ENCODE peak calls at places on chromosomes 4 and X, in six cellular contexts. A is sigmoid colon, C is adrenal gland, P is tibial nerve, X is GM12878, E is thyroid gland. U is an unnamed sample.

GRCh38 chr4:59126159-59126558 is 2016.0 kb upstream of the IGFBP7 start:
- DNase-seq in A (no peak), C (no peak), P (no peak), X (no peak), E (no peak), U (no peak)

GRCh38 chrX:118497180-118497814 is 1.7 kb downstream of the DOCK11 start:
- DNase-seq in A (no peak), C (no peak), P (no peak), X (no peak), E (peak; percentile 40), U (no peak)

GRCh38 chr4:152458801-152459302 is 77.0 kb downstream of the FBXW7 start:
- DNase-seq in A (no peak), C (no peak), P (no peak), X (peak; percentile 31), E (no peak), U (no peak)

GRCh38 chr4:103375278-103375677 is 177.1 kb upstream of the CENPE start:
- DNase-seq in A (no peak), C (no peak), P (no peak), X (no peak), E (no peak), U (no peak)

GRCh38 chr4:23333946-23334878 is 555.6 kb downstream of the PPARGC1A start:
- DNase-seq in A (no peak), C (no peak), P (no peak), X (peak; percentile 39), E (no peak), U (peak; percentile 13)

GRCh38 chr4:653080-653821 is 20.8 kb downstream of the ATP5ME start:
- DNase-seq in A (no peak), C (no peak), P (no peak), X (no peak), E (no peak), U (no peak)

GRCh38 chr4:2924286-2924685 is 38.9 kb downstream of the NOP14 start:
- DNase-seq in A (no peak), C (peak; percentile 44), P (no peak), X (no peak), E (peak; percentile 32), U (no peak)

GRCh38 chr4:20265726-20266125 is 14.0 kb downstream of the SLIT2 start:
- DNase-seq in A (no peak), C (no peak), P (no peak), X (no peak), E (no peak), U (no peak)

GRCh38 chr4:120915311-120915710 is 7.2 kb downstream of the PRDM5 start:
- DNase-seq in A (no peak), C (no peak), P (no peak), X (no peak), E (no peak), U (no peak)

GRCh38 chrX:69120476-69120875 is 44.8 kb downstream of the PJA1 start:
- DNase-seq in A (no peak), C (no peak), P (no peak), X (no peak), E (peak; percentile 60), U (no peak)

GRCh38 chr4:73451404-73451803 is 15.4 kb downstream of the AFP start:
- DNase-seq in A (no peak), C (no peak), P (no peak), X (no peak), E (no peak), U (peak; percentile 29)

GRCh38 chrX:16202943-16203342 is 35.7 kb downstream of the MAGEB17 start:
- DNase-seq in A (no peak), C (no peak), P (no peak), X (no peak), E (no peak), U (peak; percentile 36)

GRCh38 chrX:115894087-115894486 is 276.5 kb upstream of the AGTR2 start:
- DNase-seq in A (no peak), C (no peak), P (no peak), X (peak; percentile 58), E (no peak), U (peak; percentile 32)

GRCh38 chrX:103488332-103488731 is 31.0 kb downstream of the RAB40A start:
- DNase-seq in A (no peak), C (no peak), P (no peak), X (no peak), E (no peak), U (no peak)

GRCh38 chrX:57918750-57919436 is 8.6 kb upstream of the ZXDA start:
- DNase-seq in A (no peak), C (no peak), P (no peak), X (no peak), E (no peak), U (peak; percentile 70)

GRCh38 chr4:125750827-125751466 is 436.2 kb downstream of the FAT4 start:
- DNase-seq in A (no peak), C (no peak), P (no peak), X (no peak), E (no peak), U (no peak)

GRCh38 chr4:53362093-53362492 is 3.8 kb downstream of the SCFD2 start:
- DNase-seq in A (no peak), C (no peak), P (no peak), X (no peak), E (no peak), U (no peak)

GRCh38 chr4:53366301-53366716 is 448 bp upstream of the SCFD2 start:
- DNase-seq in A (no peak), C (no peak), P (no peak), X (no peak), E (no peak), U (no peak)

GRCh38 chr4:53364624-53365023 is 1.2 kb downstream of the SCFD2 start:
- DNase-seq in A (no peak), C (no peak), P (no peak), X (no peak), E (no peak), U (no peak)

GRCh38 chr4:53365121-53365485 is 758 bp downstream of the SCFD2 start:
- DNase-seq in A (no peak), C (no peak), P (no peak), X (no peak), E (no peak), U (no peak)

DNA sequence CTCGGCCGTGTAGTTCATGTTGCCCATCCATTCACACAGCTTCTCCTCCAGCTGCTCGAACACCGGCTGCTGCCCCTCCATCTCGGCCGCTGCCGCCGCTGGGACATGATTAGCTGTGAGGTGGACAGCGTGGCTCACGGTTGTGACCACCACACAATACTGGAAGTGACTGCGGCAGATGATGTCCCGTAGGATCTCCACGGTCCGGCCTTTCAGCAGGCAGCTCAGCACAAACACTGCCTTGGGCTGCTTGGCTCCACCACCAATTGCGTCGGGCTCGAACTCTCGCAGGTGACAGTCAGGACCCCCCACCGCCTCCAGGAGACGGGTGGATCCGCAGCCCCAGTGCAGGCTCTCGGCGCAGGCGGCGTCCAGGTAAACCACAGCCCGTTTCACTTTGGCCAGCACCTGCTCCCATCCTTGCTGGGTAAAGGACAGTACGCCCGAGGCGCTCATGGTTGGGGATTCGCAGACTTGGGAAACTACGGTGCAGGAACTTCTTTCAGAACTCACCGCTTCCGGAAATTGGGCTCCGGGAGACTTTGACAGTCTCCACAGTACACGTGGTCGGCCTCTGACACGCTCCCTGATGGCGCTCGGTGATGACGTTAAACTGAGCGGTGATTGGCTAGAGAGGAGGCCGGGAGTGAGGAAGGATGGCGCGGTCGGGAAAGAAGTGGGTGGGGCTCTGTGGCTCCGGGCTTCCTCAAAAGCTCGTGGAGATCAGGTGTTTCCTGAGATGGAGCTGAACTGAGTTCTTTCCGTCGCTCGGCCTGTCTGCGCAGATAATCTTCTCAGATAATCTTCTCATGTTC is at the start of gene SCFD2:
- DNase-seq in A (peak; percentile 98), C (peak; percentile 100), P (peak; percentile 98), X (peak; percentile 91), E (peak; percentile 97), U (peak; percentile 99)
- TF ChIP-seq POLR2A in A (no peak), C (peak; percentile 23), P (peak; percentile 52), X (peak; percentile 80), E (no peak), U (no peak)

DNA sequence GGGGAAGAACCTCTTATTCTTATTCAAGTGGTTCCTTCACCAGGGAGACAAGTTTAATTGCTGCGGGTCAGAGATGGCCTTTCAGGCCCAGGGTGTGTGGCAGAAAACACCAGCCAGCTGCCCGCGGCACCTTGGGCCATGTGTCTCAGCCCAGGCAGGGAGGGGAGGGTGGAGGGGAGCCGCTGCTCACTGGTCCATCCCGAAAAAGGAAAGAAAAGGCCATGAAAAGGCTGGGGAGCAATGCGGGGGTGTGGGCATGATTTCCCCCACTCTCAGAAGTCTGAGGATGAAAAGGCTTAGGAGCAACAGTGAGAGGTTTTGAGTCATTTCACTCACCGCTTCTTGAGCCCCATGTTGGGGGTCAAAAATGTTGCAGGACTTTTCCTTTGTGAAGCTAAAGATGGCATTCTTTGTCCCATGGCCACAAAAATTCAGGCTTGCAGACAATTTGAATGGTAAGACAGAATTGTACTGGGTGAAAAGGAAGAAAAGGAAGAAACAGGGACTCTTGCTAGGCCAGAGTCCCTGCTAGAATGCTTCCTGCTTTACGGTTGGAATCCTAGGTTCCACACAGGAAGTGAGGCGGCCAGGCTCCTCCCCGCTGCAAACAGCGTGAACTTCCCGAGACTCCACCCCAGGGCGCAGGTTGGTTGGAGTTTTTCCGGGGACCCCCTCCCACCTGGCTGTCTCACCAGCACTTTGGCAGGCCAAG is 17.4 kb upstream of the FAM47E start:
- DNase-seq in A (no peak), C (no peak), P (no peak), X (no peak), E (peak; percentile 73), U (no peak)
- H3K4me3 ChIP-seq in A (no peak overlapping the region), C (no peak overlapping the region), P (no peak overlapping the region), X (no peak overlapping the region), E (no peak overlapping the region), U (no peak overlapping the region)

GRCh38 chr4:43238018-43238417 is 345.5 kb downstream of the GRXCR1 start:
- DNase-seq in A (no peak), C (no peak), P (no peak), X (no peak), E (no peak), U (no peak)
- H3K9me3 ChIP-seq in A (no peaks in the 10 kb centered on the region), C (no peaks in the 10 kb centered on the region), P (no peaks in the 10 kb centered on the region), X (no peaks in the 10 kb centered on the region), E (no peaks in the 10 kb centered on the region), U (no peaks in the 10 kb centered on the region)

DNA sequence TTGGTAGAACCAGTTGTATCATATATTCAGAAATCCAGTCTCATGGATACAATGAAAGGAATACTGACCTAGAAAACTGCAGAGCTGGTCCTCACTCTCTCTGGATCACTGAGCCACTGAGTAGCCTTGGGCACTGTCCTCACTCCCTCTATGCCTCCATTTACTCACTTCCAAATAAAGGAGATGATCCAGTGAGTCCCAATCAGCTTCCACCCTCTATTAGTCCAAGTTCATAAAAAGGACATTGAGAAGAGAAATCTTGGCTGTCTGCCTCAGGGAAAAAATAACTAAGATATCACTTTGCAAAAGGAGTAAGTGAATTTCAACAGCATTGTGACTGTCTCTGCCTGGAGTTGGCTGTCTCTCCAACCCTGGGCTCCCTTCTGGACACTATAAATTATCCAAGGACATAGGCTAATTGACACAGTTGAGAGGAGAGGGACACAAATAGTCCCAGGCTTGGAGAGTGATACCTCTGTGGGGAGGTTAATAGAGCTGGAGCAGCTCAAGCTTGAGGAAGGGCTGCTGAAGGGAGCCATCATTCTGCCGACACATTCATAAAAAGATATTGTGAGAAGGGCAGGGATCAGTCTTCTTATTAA is 572.3 kb downstream of the RAB28 start:
- DNase-seq in A (no peak), C (no peak), P (no peak), X (no peak), E (no peak), U (no peak)
- TF ChIP-seq POLR2A in A (no peak), C (no peak), P (no peak), X (no peak), E (no peak), U (no peak)

GRCh38 chr4:189828298-189828697 is 112.4 kb upstream of the FRG1 start:
- DNase-seq in A (no peak), C (no peak), P (no peak), X (no peak), E (no peak), U (no peak)
- H3K4me3 ChIP-seq in A (no peak overlapping the region), C (no peak overlapping the region), P (no peak overlapping the region), X (no peak overlapping the region), E (no peak overlapping the region), U (no peak overlapping the region)

GRCh38 chrX:111877681-111878080 is 1.7 kb downstream of the TRPC5OS start:
- DNase-seq in A (no peak), C (no peak), P (no peak), X (no peak), E (no peak), U (no peak)
- H3K9me3 ChIP-seq in A (no peaks in the 10 kb centered on the region), C (no peaks in the 10 kb centered on the region), P (no peaks in the 10 kb centered on the region), X (no peaks in the 10 kb centered on the region), E (no peaks in the 10 kb centered on the region), U (no peaks in the 10 kb centered on the region)

U was measured in body of pancreas.